ENCODE peak calls at places on chromosomes 3 and 15, in seven cellular contexts. One of them, this sample, is unnamed.

GRCh38 chr3:180180795-180181194 is 144.1 kb upstream of the PEX5L start:
- DNase-seq in A549: no peak
- DNase-seq in endothelial cell: no peak
- DNase-seq in hippocampal formation: no peak
- DNase-seq in lower leg skin: no peak
- DNase-seq in ACHN: no peak
- DNase-seq in cardiac muscle cell: no peak
- DNase-seq in this sample: no peak

GRCh38 chr3:124565013-124565412 is 165.2 kb upstream of the UMPS start:
- DNase-seq in lower leg skin: peak; percentile 71
- DNase-seq in A549: peak; percentile 77
- DNase-seq in cardiac muscle cell: peak; percentile 88
- DNase-seq in endothelial cell: peak; percentile 77
- DNase-seq in hippocampal formation: peak; percentile 67
- DNase-seq in ACHN: peak; percentile 70
- DNase-seq in this sample: peak; percentile 81

GRCh38 chr3:5339967-5340535 is 152.5 kb downstream of the EDEM1 start:
- DNase-seq in lower leg skin: no peak
- DNase-seq in hippocampal formation: no peak
- DNase-seq in endothelial cell: no peak
- DNase-seq in A549: no peak
- DNase-seq in ACHN: no peak
- DNase-seq in cardiac muscle cell: no peak
- DNase-seq in this sample: no peak

GRCh38 chr15:56445746-56446145 is 19.2 kb downstream of the MNS1 start:
- DNase-seq in endothelial cell: no peak
- DNase-seq in ACHN: no peak
- DNase-seq in A549: no peak
- DNase-seq in hippocampal formation: no peak
- DNase-seq in cardiac muscle cell: no peak
- DNase-seq in lower leg skin: no peak
- DNase-seq in this sample: no peak

GRCh38 chr3:55750525-55750924 is 263.4 kb upstream of the WNT5A start:
- DNase-seq in ACHN: peak; percentile 84
- DNase-seq in cardiac muscle cell: no peak
- DNase-seq in A549: peak; percentile 1
- DNase-seq in hippocampal formation: no peak
- DNase-seq in endothelial cell: no peak
- DNase-seq in lower leg skin: no peak
- DNase-seq in this sample: no peak

GRCh38 chr15:38259134-38259533 is 6.5 kb downstream of the SPRED1 start:
- DNase-seq in lower leg skin: no peak
- DNase-seq in endothelial cell: no peak
- DNase-seq in hippocampal formation: no peak
- DNase-seq in cardiac muscle cell: no peak
- DNase-seq in ACHN: no peak
- DNase-seq in A549: no peak
- DNase-seq in this sample: no peak

GRCh38 chr3:194369522-194370279 is at the start of gene LRRC15:
- DNase-seq in cardiac muscle cell: peak; percentile 43
- DNase-seq in hippocampal formation: no peak
- DNase-seq in endothelial cell: peak; percentile 28
- DNase-seq in lower leg skin: no peak
- DNase-seq in ACHN: peak; percentile 33
- DNase-seq in A549: peak; percentile 27
- DNase-seq in this sample: peak; percentile 47

GRCh38 chr3:72229952-72230351 is 445.0 kb upstream of the PROK2 start:
- DNase-seq in ACHN: no peak
- DNase-seq in lower leg skin: no peak
- DNase-seq in endothelial cell: no peak
- DNase-seq in A549: no peak
- DNase-seq in cardiac muscle cell: no peak
- DNase-seq in hippocampal formation: no peak
- DNase-seq in this sample: no peak

GRCh38 chr15:81024265-81024875 is 23.6 kb downstream of the TLNRD1 start:
- DNase-seq in lower leg skin: no peak
- DNase-seq in cardiac muscle cell: no peak
- DNase-seq in endothelial cell: no peak
- DNase-seq in ACHN: no peak
- DNase-seq in hippocampal formation: no peak
- DNase-seq in A549: no peak
- DNase-seq in this sample: no peak

GRCh38 chr3:150077107-150077506 is 106.4 kb upstream of the PFN2 start:
- DNase-seq in hippocampal formation: no peak
- DNase-seq in A549: no peak
- DNase-seq in cardiac muscle cell: no peak
- DNase-seq in endothelial cell: no peak
- DNase-seq in lower leg skin: no peak
- DNase-seq in ACHN: no peak
- DNase-seq in this sample: no peak

GRCh38 chr15:82812994-82813393 is 3.6 kb downstream of the WHAMM start:
- DNase-seq in lower leg skin: no peak
- DNase-seq in cardiac muscle cell: no peak
- DNase-seq in hippocampal formation: no peak
- DNase-seq in A549: no peak
- DNase-seq in ACHN: no peak
- DNase-seq in endothelial cell: no peak
- DNase-seq in this sample: no peak

GRCh38 chr3:121883507-121883906 is 10.7 kb upstream of the SLC15A2 start:
- DNase-seq in endothelial cell: no peak
- DNase-seq in A549: peak; percentile 35
- DNase-seq in lower leg skin: no peak
- DNase-seq in ACHN: peak; percentile 14
- DNase-seq in hippocampal formation: no peak
- DNase-seq in cardiac muscle cell: peak; percentile 13
- DNase-seq in this sample: no peak

GRCh38 chr3:54240-54639 is 142.3 kb upstream of the CHL1 start:
- DNase-seq in A549: peak; percentile 7
- DNase-seq in lower leg skin: no peak
- DNase-seq in cardiac muscle cell: no peak
- DNase-seq in ACHN: no peak
- DNase-seq in endothelial cell: no peak
- DNase-seq in hippocampal formation: no peak
- DNase-seq in this sample: no peak

GRCh38 chr15:52558196-52558595 is 10.6 kb downstream of the ARPP19 start:
- DNase-seq in lower leg skin: peak; percentile 42
- DNase-seq in A549: peak; percentile 46
- DNase-seq in ACHN: peak; percentile 76
- DNase-seq in hippocampal formation: no peak
- DNase-seq in endothelial cell: no peak
- DNase-seq in cardiac muscle cell: no peak
- DNase-seq in this sample: no peak

GRCh38 chr3:126544596-126545281 is 14.0 kb downstream of the C3orf22 start:
- DNase-seq in ACHN: no peak
- DNase-seq in A549: no peak
- DNase-seq in lower leg skin: no peak
- DNase-seq in hippocampal formation: no peak
- DNase-seq in cardiac muscle cell: no peak
- DNase-seq in endothelial cell: peak; percentile 1
- DNase-seq in this sample: peak; percentile 6

GRCh38 chr3:71166366-71166765 is 417.2 kb downstream of the FOXP1 start:
- DNase-seq in ACHN: no peak
- DNase-seq in A549: no peak
- DNase-seq in cardiac muscle cell: no peak
- DNase-seq in hippocampal formation: no peak
- DNase-seq in endothelial cell: no peak
- DNase-seq in lower leg skin: no peak
- DNase-seq in this sample: no peak

GRCh38 chr3:185353823-185354614 is 8.9 kb upstream of the MAP3K13 start:
- DNase-seq in cardiac muscle cell: peak; percentile 83
- DNase-seq in hippocampal formation: no peak
- DNase-seq in A549: peak; percentile 85
- DNase-seq in endothelial cell: peak; percentile 77
- DNase-seq in lower leg skin: peak; percentile 57
- DNase-seq in ACHN: peak; percentile 72
- DNase-seq in this sample: peak; percentile 93

GRCh38 chr3:128107809-128108208 is 15.8 kb downstream of the RUVBL1 start:
- DNase-seq in hippocampal formation: no peak
- DNase-seq in endothelial cell: no peak
- DNase-seq in A549: no peak
- DNase-seq in cardiac muscle cell: peak; percentile 22
- DNase-seq in ACHN: no peak
- DNase-seq in lower leg skin: no peak
- DNase-seq in this sample: no peak

GRCh38 chr3:58063424-58063823 is 55.2 kb downstream of the FLNB start:
- DNase-seq in hippocampal formation: no peak
- DNase-seq in cardiac muscle cell: no peak
- DNase-seq in endothelial cell: no peak
- DNase-seq in ACHN: no peak
- DNase-seq in A549: no peak
- DNase-seq in lower leg skin: peak; percentile 47
- DNase-seq in this sample: no peak

GRCh38 chr3:71998995-71999673 is 214.2 kb upstream of the PROK2 start:
- DNase-seq in ACHN: peak; percentile 13
- DNase-seq in cardiac muscle cell: no peak
- DNase-seq in A549: no peak
- DNase-seq in hippocampal formation: no peak
- DNase-seq in endothelial cell: no peak
- DNase-seq in lower leg skin: no peak
- DNase-seq in this sample: no peak

GRCh38 chr3:58422756-58423324 is 10.8 kb downstream of the PDHB start:
- DNase-seq in hippocampal formation: peak; percentile 28
- DNase-seq in A549: peak; percentile 51
- DNase-seq in endothelial cell: no peak
- DNase-seq in lower leg skin: no peak
- DNase-seq in cardiac muscle cell: peak; percentile 87
- DNase-seq in ACHN: peak; percentile 9
- DNase-seq in this sample: no peak

GRCh38 chr15:88745696-88746095 is 57.5 kb upstream of the ACAN start:
- DNase-seq in ACHN: peak; percentile 26
- DNase-seq in cardiac muscle cell: no peak
- DNase-seq in hippocampal formation: no peak
- DNase-seq in A549: no peak
- DNase-seq in endothelial cell: no peak
- DNase-seq in lower leg skin: no peak
- DNase-seq in this sample: no peak

GRCh38 chr3:42159147-42159546 is 68.0 kb downstream of the TRAK1 start:
- DNase-seq in endothelial cell: no peak
- DNase-seq in cardiac muscle cell: no peak
- DNase-seq in hippocampal formation: no peak
- DNase-seq in A549: no peak
- DNase-seq in ACHN: no peak
- DNase-seq in lower leg skin: no peak
- DNase-seq in this sample: no peak

GRCh38 chr3:32340039-32340438 is 51.6 kb upstream of the CMTM7 start:
- DNase-seq in ACHN: peak; percentile 55
- DNase-seq in hippocampal formation: peak; percentile 30
- DNase-seq in lower leg skin: no peak
- DNase-seq in cardiac muscle cell: peak; percentile 61
- DNase-seq in endothelial cell: peak; percentile 33
- DNase-seq in A549: peak; percentile 61
- DNase-seq in this sample: peak; percentile 21

GRCh38 chr15:23565395-23566069 is at the start of gene MKRN3:
- DNase-seq in A549: peak; percentile 89
- DNase-seq in lower leg skin: no peak
- DNase-seq in hippocampal formation: peak; percentile 49
- DNase-seq in endothelial cell: peak; percentile 15
- DNase-seq in ACHN: no peak
- DNase-seq in cardiac muscle cell: no peak
- DNase-seq in this sample: no peak

GRCh38 chr3:63294332-63294731 is 16.2 kb downstream of the SYNPR start:
- DNase-seq in ACHN: no peak
- DNase-seq in endothelial cell: no peak
- DNase-seq in cardiac muscle cell: no peak
- DNase-seq in A549: no peak
- DNase-seq in lower leg skin: no peak
- DNase-seq in hippocampal formation: no peak
- DNase-seq in this sample: no peak

GRCh38 chr3:170534232-170534631 is 51.6 kb downstream of the SLC7A14 start:
- DNase-seq in hippocampal formation: no peak
- DNase-seq in ACHN: no peak
- DNase-seq in lower leg skin: no peak
- DNase-seq in cardiac muscle cell: no peak
- DNase-seq in endothelial cell: no peak
- DNase-seq in A549: no peak
- DNase-seq in this sample: no peak

GRCh38 chr3:13141991-13142412 is 68.8 kb upstream of the IQSEC1 start:
- DNase-seq in ACHN: peak; percentile 23
- DNase-seq in A549: no peak
- DNase-seq in cardiac muscle cell: peak; percentile 85
- DNase-seq in hippocampal formation: no peak
- DNase-seq in lower leg skin: no peak
- DNase-seq in endothelial cell: peak; percentile 56
- DNase-seq in this sample: peak; percentile 84

GRCh38 chr3:13544293-13544831 is 4.6 kb upstream of the FBLN2 start:
- DNase-seq in cardiac muscle cell: no peak
- DNase-seq in hippocampal formation: no peak
- DNase-seq in A549: peak; percentile 38
- DNase-seq in lower leg skin: no peak
- DNase-seq in ACHN: no peak
- DNase-seq in endothelial cell: no peak
- DNase-seq in this sample: no peak

GRCh38 chr3:5038243-5038642 is 59.0 kb downstream of the BHLHE40 start:
- DNase-seq in cardiac muscle cell: no peak
- DNase-seq in hippocampal formation: no peak
- DNase-seq in lower leg skin: no peak
- DNase-seq in A549: no peak
- DNase-seq in ACHN: no peak
- DNase-seq in endothelial cell: no peak
- DNase-seq in this sample: no peak

GRCh38 chr3:39329493-39329892 is at the start of gene CCR8:
- DNase-seq in A549: no peak
- DNase-seq in cardiac muscle cell: no peak
- DNase-seq in hippocampal formation: no peak
- DNase-seq in ACHN: no peak
- DNase-seq in endothelial cell: no peak
- DNase-seq in lower leg skin: no peak
- DNase-seq in this sample: no peak

GRCh38 chr3:171192176-171192854 is 165.8 kb upstream of the SLC2A2 start:
- DNase-seq in hippocampal formation: no peak
- DNase-seq in ACHN: peak; percentile 63
- DNase-seq in endothelial cell: no peak
- DNase-seq in A549: peak; percentile 42
- DNase-seq in lower leg skin: no peak
- DNase-seq in cardiac muscle cell: no peak
- DNase-seq in this sample: no peak

GRCh38 chr3:164655462-164655861 is 422.8 kb downstream of the SI start:
- DNase-seq in endothelial cell: no peak
- DNase-seq in lower leg skin: no peak
- DNase-seq in ACHN: no peak
- DNase-seq in cardiac muscle cell: no peak
- DNase-seq in hippocampal formation: no peak
- DNase-seq in A549: no peak
- DNase-seq in this sample: no peak